ENCODE peak calls at places on chromosomes 4 and X, in four cellular contexts. One of them, this sample, is unnamed.
A peak's percentile ranks its signal among the peaks of the same experiment; 100 is the strongest.

GRCh38 chrX:81241753-81242152 is 39.9 kb downstream of the SH3BGRL start:
- DNase-seq in HepG2: no peak
- DNase-seq in H1: no peak
- DNase-seq in GM12878: no peak
- DNase-seq in this sample: no peak

GRCh38 chr4:81470456-81471327 is 1.0 kb downstream of the RASGEF1B start:
- DNase-seq in HepG2: no peak
- DNase-seq in H1: peak; percentile 55
- DNase-seq in GM12878: no peak
- DNase-seq in this sample: no peak

GRCh38 chrX:9135901-9136510 is 102.1 kb upstream of the FAM9B start:
- DNase-seq in HepG2: no peak
- DNase-seq in H1: no peak
- DNase-seq in GM12878: no peak
- DNase-seq in this sample: no peak

GRCh38 chr4:17024430-17024829 is 126.0 kb upstream of the LDB2 start:
- DNase-seq in HepG2: no peak
- DNase-seq in H1: no peak
- DNase-seq in GM12878: no peak
- DNase-seq in this sample: no peak

GRCh38 chr4:170025523-170026252 is 507 bp downstream of the MFAP3L start:
- DNase-seq in HepG2: no peak
- DNase-seq in H1: peak; percentile 65
- DNase-seq in GM12878: no peak
- DNase-seq in this sample: no peak

GRCh38 chr4:130336585-130337217 is 1240.7 kb downstream of the C4orf33 start:
- DNase-seq in HepG2: peak; percentile 2
- DNase-seq in H1: no peak
- DNase-seq in GM12878: no peak
- DNase-seq in this sample: no peak

GRCh38 chr4:117692538-117692937 is 341.7 kb upstream of the NDST3 start:
- DNase-seq in HepG2: no peak
- DNase-seq in H1: no peak
- DNase-seq in GM12878: no peak
- DNase-seq in this sample: no peak

GRCh38 chr4:48205092-48205491 is 64.5 kb downstream of the TEC start:
- DNase-seq in HepG2: no peak
- DNase-seq in H1: no peak
- DNase-seq in GM12878: no peak
- DNase-seq in this sample: no peak

GRCh38 chrX:3244955-3245354 is 101.5 kb downstream of the MXRA5 start:
- DNase-seq in HepG2: no peak
- DNase-seq in H1: no peak
- DNase-seq in GM12878: no peak
- DNase-seq in this sample: no peak

GRCh38 chr4:102599455-102599854 is 98.3 kb downstream of the NFKB1 start:
- DNase-seq in HepG2: no peak
- DNase-seq in H1: no peak
- DNase-seq in GM12878: no peak
- DNase-seq in this sample: no peak

GRCh38 chrX:97267916-97268680 is 384.4 kb downstream of the RPA4 start:
- DNase-seq in HepG2: no peak
- DNase-seq in H1: no peak
- DNase-seq in GM12878: no peak
- DNase-seq in this sample: no peak

GRCh38 chr4:104524591-104524990 is 29.9 kb upstream of the CXXC4 start:
- DNase-seq in HepG2: no peak
- DNase-seq in H1: no peak
- DNase-seq in GM12878: no peak
- DNase-seq in this sample: no peak

GRCh38 chr4:104879367-104879766 is 267.3 kb upstream of the TET2 start:
- DNase-seq in HepG2: no peak
- DNase-seq in H1: no peak
- DNase-seq in GM12878: no peak
- DNase-seq in this sample: no peak

GRCh38 chrX:119970574-119970973 is 27.0 kb upstream of the NKAP start:
- DNase-seq in HepG2: no peak
- DNase-seq in H1: no peak
- DNase-seq in GM12878: no peak
- DNase-seq in this sample: no peak

GRCh38 chr4:41613362-41613761 is 75.4 kb downstream of the LIMCH1 start:
- DNase-seq in HepG2: no peak
- DNase-seq in H1: no peak
- DNase-seq in GM12878: no peak
- DNase-seq in this sample: no peak

GRCh38 chr4:74391890-74392478 is 27.0 kb downstream of the EREG start:
- DNase-seq in HepG2: no peak
- DNase-seq in H1: no peak
- DNase-seq in GM12878: no peak
- DNase-seq in this sample: no peak

GRCh38 chr4:53497446-53498069 is 93.7 kb downstream of the LNX1 start:
- DNase-seq in HepG2: peak; percentile 53
- DNase-seq in H1: no peak
- DNase-seq in GM12878: no peak
- DNase-seq in this sample: no peak

GRCh38 chrX:134237363-134237702 is 351 bp downstream of the CCDC160 start:
- DNase-seq in HepG2: no peak
- DNase-seq in H1: no peak
- DNase-seq in GM12878: no peak
- DNase-seq in this sample: no peak

GRCh38 chr4:2434420-2434819 is 15.7 kb downstream of the CFAP99 start:
- DNase-seq in HepG2: no peak
- DNase-seq in H1: no peak
- DNase-seq in GM12878: no peak
- DNase-seq in this sample: no peak

GRCh38 chr4:67456577-67457196 is 88.6 kb downstream of the CENPC start:
- DNase-seq in HepG2: no peak
- DNase-seq in H1: no peak
- DNase-seq in GM12878: no peak
- DNase-seq in this sample: no peak

GRCh38 chr4:113952452-113953029 is 26.9 kb downstream of the ARSJ start:
- DNase-seq in HepG2: peak; percentile 54
- DNase-seq in H1: peak; percentile 64
- DNase-seq in GM12878: peak; percentile 12
- DNase-seq in this sample: peak; percentile 46

DNA sequence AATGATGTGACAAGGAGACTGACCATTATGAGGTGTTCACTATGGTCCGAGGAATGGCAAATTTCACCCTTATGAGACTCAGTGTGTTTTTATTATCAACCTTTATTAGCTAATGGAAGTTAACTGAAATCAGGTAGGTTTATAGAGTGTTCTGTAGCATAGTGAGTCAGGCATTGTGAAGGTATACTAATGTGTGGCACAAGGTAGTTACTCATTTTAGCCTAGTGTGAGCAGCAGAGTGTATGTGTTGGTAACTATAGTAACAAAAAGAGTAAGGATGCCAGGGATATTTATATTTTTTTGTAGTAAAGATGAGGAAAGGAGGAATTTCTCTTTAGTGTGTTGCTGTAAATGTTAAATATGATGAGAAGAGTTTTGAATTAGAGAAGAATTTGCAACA is 12.0 kb downstream of the PDLIM5 start:
- DNase-seq in HepG2: no peak
- DNase-seq in H1: no peak
- DNase-seq in GM12878: no peak
- DNase-seq in this sample: no peak
- TF ChIP-seq SUZ12 in HepG2: no peak
- TF ChIP-seq SUZ12 in H1: no peak
- TF ChIP-seq SUZ12 in GM12878: no peak
- TF ChIP-seq SUZ12 in this sample: no peak

GRCh38 chr4:385934-386707 is 48.5 kb downstream of the ZNF141 start:
- DNase-seq in HepG2: no peak
- DNase-seq in H1: no peak
- DNase-seq in GM12878: no peak
- DNase-seq in this sample: peak; percentile 88
- H3K9me3 ChIP-seq in HepG2: peaks cover 92% of the 10 kb centered on the region
- H3K9me3 ChIP-seq in H1: peaks cover 37% of the 10 kb centered on the region
- H3K9me3 ChIP-seq in GM12878: peaks cover 22% of the 10 kb centered on the region
- H3K9me3 ChIP-seq in this sample: peaks cover 58% of the 10 kb centered on the region

GRCh38 chrX:20507901-20508620 is 241.4 kb upstream of the RPS6KA3 start:
- DNase-seq in HepG2: no peak
- DNase-seq in H1: no peak
- DNase-seq in GM12878: no peak
- DNase-seq in this sample: no peak
- TF ChIP-seq SUZ12 in HepG2: no peak
- TF ChIP-seq SUZ12 in H1: no peak
- TF ChIP-seq SUZ12 in GM12878: no peak
- TF ChIP-seq SUZ12 in this sample: no peak

DNA sequence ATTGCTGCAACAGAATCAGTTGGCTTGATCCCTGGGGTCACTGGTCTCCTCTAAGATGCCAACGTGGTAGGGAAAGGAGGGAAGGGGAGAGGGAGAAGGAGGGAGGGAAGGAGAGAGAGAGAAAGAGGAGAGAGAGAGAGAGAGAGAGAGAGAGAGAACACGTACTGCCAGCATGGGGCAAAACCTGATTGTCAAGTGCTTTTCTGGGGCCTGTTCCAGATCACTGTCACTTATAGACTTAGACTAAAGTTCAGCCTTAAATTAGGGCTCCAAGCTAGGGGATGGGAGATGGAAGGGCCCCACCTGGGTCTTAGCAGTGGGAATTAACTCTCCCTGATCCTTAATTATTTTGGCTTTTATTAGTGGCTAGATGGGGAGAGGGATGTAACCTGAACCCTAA is 12.9 kb downstream of the SHROOM4 start:
- DNase-seq in HepG2: no peak
- DNase-seq in H1: no peak
- DNase-seq in GM12878: no peak
- DNase-seq in this sample: no peak
- H3K9me3 ChIP-seq in HepG2: no peaks in the 10 kb centered on the region
- H3K9me3 ChIP-seq in H1: no peaks in the 10 kb centered on the region
- H3K9me3 ChIP-seq in GM12878: no peaks in the 10 kb centered on the region
- H3K9me3 ChIP-seq in this sample: no peaks in the 10 kb centered on the region

GRCh38 chrX:126167560-126167959 is 1.5 kb upstream of the DCAF12L2 start:
- DNase-seq in HepG2: no peak
- DNase-seq in H1: no peak
- DNase-seq in GM12878: no peak
- DNase-seq in this sample: no peak

GRCh38 chrX:126165721-126166401 is at the start of gene DCAF12L2:
- DNase-seq in HepG2: no peak
- DNase-seq in H1: peak; percentile 46
- DNase-seq in GM12878: no peak
- DNase-seq in this sample: no peak

GRCh38 chrX:126170715-126171114 is 4.6 kb upstream of the DCAF12L2 start:
- DNase-seq in HepG2: no peak
- DNase-seq in H1: no peak
- DNase-seq in GM12878: no peak
- DNase-seq in this sample: no peak

GRCh38 chrX:126164689-126165400 is 1.2 kb downstream of the DCAF12L2 start:
- DNase-seq in HepG2: no peak
- DNase-seq in H1: peak; percentile 39
- DNase-seq in GM12878: no peak
- DNase-seq in this sample: no peak

DNA sequence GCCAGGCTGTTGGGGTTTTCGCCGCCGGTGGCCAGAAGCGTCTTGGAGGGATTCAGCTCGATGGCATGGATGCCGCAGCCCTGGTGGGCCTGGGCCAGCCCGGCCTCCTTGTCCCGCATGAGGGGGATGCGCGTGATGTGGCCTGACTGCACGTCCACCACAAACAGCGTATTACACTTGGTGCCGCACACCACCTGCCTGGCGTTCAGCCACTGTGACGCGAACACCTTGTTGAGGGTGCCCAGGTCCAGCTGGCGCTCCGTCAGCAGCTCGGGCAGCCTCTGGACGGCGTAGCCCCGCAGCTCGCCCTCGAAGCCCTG is 728 bp downstream of the DCAF12L2 start:
- DNase-seq in HepG2: no peak
- DNase-seq in H1: peak; percentile 44
- DNase-seq in GM12878: no peak
- DNase-seq in this sample: no peak
- TF ChIP-seq SUZ12 in HepG2: no peak
- TF ChIP-seq SUZ12 in H1: no peak
- TF ChIP-seq SUZ12 in GM12878: no peak
- TF ChIP-seq SUZ12 in this sample: no peak

DNA sequence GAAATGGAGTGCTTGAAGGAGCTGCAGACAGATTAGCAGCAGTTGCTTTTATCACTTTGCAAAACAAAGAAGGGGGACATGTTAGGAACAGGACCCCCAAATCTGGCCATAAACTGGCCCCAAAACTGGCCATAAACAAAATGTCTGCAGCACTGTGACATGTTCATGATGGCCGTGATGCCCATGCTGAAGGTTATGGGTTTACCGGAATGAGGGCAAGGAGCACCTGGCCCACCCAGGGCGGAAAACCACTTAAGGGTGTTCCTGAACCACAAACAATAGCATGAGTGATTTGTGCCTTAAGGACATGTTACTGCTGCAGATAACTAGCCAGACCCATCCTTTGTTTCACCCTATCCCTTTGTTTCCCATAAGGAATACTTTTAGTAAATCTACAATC is 79.6 kb upstream of the GC start:
- DNase-seq in HepG2: no peak
- DNase-seq in H1: no peak
- DNase-seq in GM12878: no peak
- DNase-seq in this sample: no peak
- H3K9me3 ChIP-seq in HepG2: peaks cover 84% of the 10 kb centered on the region
- H3K9me3 ChIP-seq in H1: peaks cover 57% of the 10 kb centered on the region
- H3K9me3 ChIP-seq in GM12878: no peaks in the 10 kb centered on the region
- H3K9me3 ChIP-seq in this sample: peaks cover 65% of the 10 kb centered on the region

This sample was measured in NT2/D1.